ENCODE peak calls at places on chromosomes 11 and 22, in four cellular contexts. One of them, this sample, is unnamed.

GRCh38 chr11:530960-531825 is 4.2 kb downstream of the HRAS start:
- DNase-seq in SK-N-SH: no peak
- DNase-seq in GM12878: no peak
- DNase-seq in H1: peak; percentile 46
- DNase-seq in this sample: no peak

GRCh38 chr11:65503923-65504670 is 5.3 kb downstream of the MALAT1 start:
- DNase-seq in SK-N-SH: no peak
- DNase-seq in GM12878: no peak
- DNase-seq in H1: no peak
- DNase-seq in this sample: no peak

GRCh38 chr11:6962141-6962540 is 35.9 kb downstream of the ZNF215 start:
- DNase-seq in SK-N-SH: no peak
- DNase-seq in GM12878: no peak
- DNase-seq in H1: no peak
- DNase-seq in this sample: no peak

GRCh38 chr11:62044639-62045121 is 77.2 kb upstream of the FTH1 start:
- DNase-seq in SK-N-SH: no peak
- DNase-seq in GM12878: no peak
- DNase-seq in H1: no peak
- DNase-seq in this sample: no peak

GRCh38 chr22:35783943-35784614 is 66.4 kb downstream of the APOL5 start:
- DNase-seq in SK-N-SH: no peak
- DNase-seq in GM12878: no peak
- DNase-seq in H1: no peak
- DNase-seq in this sample: no peak

GRCh38 chr22:49694462-49695260 is 133.0 kb downstream of the BRD1 start:
- DNase-seq in SK-N-SH: no peak
- DNase-seq in GM12878: no peak
- DNase-seq in H1: no peak
- DNase-seq in this sample: no peak

GRCh38 chr11:8288824-8289223 is 25.1 kb upstream of the LMO1 start:
- DNase-seq in SK-N-SH: no peak
- DNase-seq in GM12878: no peak
- DNase-seq in H1: peak; percentile 30
- DNase-seq in this sample: no peak

GRCh38 chr11:20156280-20156875 is 3.9 kb downstream of the DBX1 start:
- DNase-seq in SK-N-SH: peak; percentile 24
- DNase-seq in GM12878: no peak
- DNase-seq in H1: peak; percentile 87
- DNase-seq in this sample: no peak

GRCh38 chr11:30608534-30608933 is 22.4 kb upstream of the MPPED2 start:
- DNase-seq in SK-N-SH: no peak
- DNase-seq in GM12878: no peak
- DNase-seq in H1: no peak
- DNase-seq in this sample: no peak

GRCh38 chr11:60756307-60757032 is at the start of gene MS4A15:
- DNase-seq in SK-N-SH: peak; percentile 57
- DNase-seq in GM12878: no peak
- DNase-seq in H1: no peak
- DNase-seq in this sample: peak; percentile 36

GRCh38 chr22:25663654-25664053 is 78.3 kb upstream of the MYO18B start:
- DNase-seq in SK-N-SH: no peak
- DNase-seq in GM12878: no peak
- DNase-seq in H1: no peak
- DNase-seq in this sample: peak; percentile 90

GRCh38 chr11:4195909-4196308 is 101.3 kb downstream of the RRM1 start:
- DNase-seq in SK-N-SH: no peak
- DNase-seq in GM12878: no peak
- DNase-seq in H1: no peak
- DNase-seq in this sample: no peak

GRCh38 chr11:46346886-46347636 is at the start of gene DGKZ:
- DNase-seq in SK-N-SH: peak; percentile 100
- DNase-seq in GM12878: no peak
- DNase-seq in H1: peak; percentile 98
- DNase-seq in this sample: peak; percentile 66

GRCh38 chr11:34558211-34558610 is 44.6 kb upstream of the ELF5 start:
- DNase-seq in SK-N-SH: no peak
- DNase-seq in GM12878: no peak
- DNase-seq in H1: no peak
- DNase-seq in this sample: no peak

GRCh38 chr22:33083212-33083611 is 25.0 kb upstream of the SYN3 start:
- DNase-seq in SK-N-SH: no peak
- DNase-seq in GM12878: peak; percentile 13
- DNase-seq in H1: no peak
- DNase-seq in this sample: no peak

GRCh38 chr11:37503411-37504065 is 905.5 kb upstream of the RAG2 start:
- DNase-seq in SK-N-SH: no peak
- DNase-seq in GM12878: no peak
- DNase-seq in H1: no peak
- DNase-seq in this sample: no peak

GRCh38 chr11:123018702-123019101 is 37.1 kb upstream of the BSX start:
- DNase-seq in SK-N-SH: no peak
- DNase-seq in GM12878: no peak
- DNase-seq in H1: no peak
- DNase-seq in this sample: no peak
- TF ChIP-seq TCF12 in SK-N-SH: no peak
- TF ChIP-seq TCF12 in GM12878: no peak
- TF ChIP-seq TCF12 in H1: no peak
- TF ChIP-seq TCF12 in this sample: no peak

GRCh38 chr22:27314276-27314807 is 487.2 kb downstream of the MN1 start:
- DNase-seq in SK-N-SH: no peak
- DNase-seq in GM12878: no peak
- DNase-seq in H1: no peak
- DNase-seq in this sample: no peak

GRCh38 chr22:27309713-27310112 is 491.8 kb downstream of the MN1 start:
- DNase-seq in SK-N-SH: no peak
- DNase-seq in GM12878: no peak
- DNase-seq in H1: no peak
- DNase-seq in this sample: no peak

GRCh38 chr22:27310966-27311665 is 490.4 kb downstream of the MN1 start:
- DNase-seq in SK-N-SH: no peak
- DNase-seq in GM12878: no peak
- DNase-seq in H1: peak; percentile 64
- DNase-seq in this sample: no peak

GRCh38 chr22:27312567-27313507 is 488.7 kb downstream of the MN1 start:
- DNase-seq in SK-N-SH: no peak
- DNase-seq in GM12878: no peak
- DNase-seq in H1: peak; percentile 51
- DNase-seq in this sample: no peak

GRCh38 chr22:27311666-27312566 is 489.6 kb downstream of the MN1 start:
- DNase-seq in SK-N-SH: no peak
- DNase-seq in GM12878: no peak
- DNase-seq in H1: peak; percentile 58
- DNase-seq in this sample: no peak
- H3K4me2 ChIP-seq in SK-N-SH: no peak overlapping the region
- H3K4me2 ChIP-seq in GM12878: no peak overlapping the region
- H3K4me2 ChIP-seq in H1: peak overlapping the region; percentile 61
- H3K4me2 ChIP-seq in this sample: no peak overlapping the region

GRCh38 chr22:36874309-36874696 is 13.5 kb downstream of the NCF4 start:
- DNase-seq in SK-N-SH: no peak
- DNase-seq in GM12878: no peak
- DNase-seq in H1: no peak
- DNase-seq in this sample: no peak

GRCh38 chr22:36874731-36875130 is 13.9 kb downstream of the NCF4 start:
- DNase-seq in SK-N-SH: no peak
- DNase-seq in GM12878: no peak
- DNase-seq in H1: no peak
- DNase-seq in this sample: no peak

GRCh38 chr22:36872084-36872483 is 11.3 kb downstream of the NCF4 start:
- DNase-seq in SK-N-SH: peak; percentile 3
- DNase-seq in GM12878: no peak
- DNase-seq in H1: no peak
- DNase-seq in this sample: no peak

GRCh38 chr22:36872866-36873498 is 12.2 kb downstream of the NCF4 start:
- DNase-seq in SK-N-SH: peak; percentile 1
- DNase-seq in GM12878: no peak
- DNase-seq in H1: no peak
- DNase-seq in this sample: no peak

DNA sequence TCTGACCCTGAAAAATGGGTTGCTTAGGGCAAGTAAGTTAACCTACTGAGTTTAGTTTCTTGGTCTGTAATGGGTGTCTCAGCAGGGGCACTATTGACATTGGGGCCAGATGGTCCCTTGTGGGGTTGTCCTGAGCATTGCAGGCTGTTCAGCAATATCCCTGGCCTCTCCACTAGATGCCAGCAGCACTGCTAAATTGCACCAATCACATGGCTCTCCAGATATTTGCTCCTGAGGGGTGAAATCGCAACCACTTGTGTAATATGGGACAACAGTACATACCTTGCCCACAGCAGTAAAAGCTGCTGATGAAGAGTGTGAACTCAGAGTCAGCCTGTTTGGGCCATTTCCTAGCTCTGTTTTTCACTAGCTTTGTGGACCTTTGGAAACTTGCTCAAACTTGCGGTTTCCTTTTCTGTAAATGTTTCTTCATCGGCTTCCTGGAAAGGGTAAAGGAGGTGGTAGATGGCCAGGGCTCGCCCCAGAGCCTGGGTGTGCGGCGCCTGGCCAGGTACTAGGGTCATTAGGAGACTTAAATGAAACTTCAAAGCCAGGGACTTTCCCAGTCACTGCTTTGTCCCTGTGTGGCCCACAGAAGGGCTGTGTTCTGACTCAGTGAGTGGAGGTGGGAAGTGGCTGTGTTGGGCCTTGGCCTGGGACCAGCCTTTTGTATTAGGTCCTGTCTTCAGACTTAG is 13.0 kb downstream of the NCF4 start:
- DNase-seq in SK-N-SH: peak; percentile 62
- DNase-seq in GM12878: peak; percentile 69
- DNase-seq in H1: no peak
- DNase-seq in this sample: peak; percentile 62
- TF ChIP-seq TCF12 in SK-N-SH: no peak
- TF ChIP-seq TCF12 in GM12878: no peak
- TF ChIP-seq TCF12 in H1: peak; percentile 64
- TF ChIP-seq TCF12 in this sample: no peak

GRCh38 chr22:19241593-19241906 is 50.0 kb downstream of the CLTCL1 start:
- DNase-seq in SK-N-SH: no peak
- DNase-seq in GM12878: no peak
- DNase-seq in H1: no peak
- DNase-seq in this sample: no peak
- H3K4me2 ChIP-seq in SK-N-SH: no peak overlapping the region
- H3K4me2 ChIP-seq in GM12878: no peak overlapping the region
- H3K4me2 ChIP-seq in H1: no peak overlapping the region
- H3K4me2 ChIP-seq in this sample: no peak overlapping the region

GRCh38 chr22:20396639-20397038 is 2.7 kb downstream of the ZNF74 start:
- DNase-seq in SK-N-SH: no peak
- DNase-seq in GM12878: peak; percentile 19
- DNase-seq in H1: no peak
- DNase-seq in this sample: no peak
- TF ChIP-seq TCF12 in SK-N-SH: no peak
- TF ChIP-seq TCF12 in GM12878: no peak
- TF ChIP-seq TCF12 in H1: no peak
- TF ChIP-seq TCF12 in this sample: no peak

DNA sequence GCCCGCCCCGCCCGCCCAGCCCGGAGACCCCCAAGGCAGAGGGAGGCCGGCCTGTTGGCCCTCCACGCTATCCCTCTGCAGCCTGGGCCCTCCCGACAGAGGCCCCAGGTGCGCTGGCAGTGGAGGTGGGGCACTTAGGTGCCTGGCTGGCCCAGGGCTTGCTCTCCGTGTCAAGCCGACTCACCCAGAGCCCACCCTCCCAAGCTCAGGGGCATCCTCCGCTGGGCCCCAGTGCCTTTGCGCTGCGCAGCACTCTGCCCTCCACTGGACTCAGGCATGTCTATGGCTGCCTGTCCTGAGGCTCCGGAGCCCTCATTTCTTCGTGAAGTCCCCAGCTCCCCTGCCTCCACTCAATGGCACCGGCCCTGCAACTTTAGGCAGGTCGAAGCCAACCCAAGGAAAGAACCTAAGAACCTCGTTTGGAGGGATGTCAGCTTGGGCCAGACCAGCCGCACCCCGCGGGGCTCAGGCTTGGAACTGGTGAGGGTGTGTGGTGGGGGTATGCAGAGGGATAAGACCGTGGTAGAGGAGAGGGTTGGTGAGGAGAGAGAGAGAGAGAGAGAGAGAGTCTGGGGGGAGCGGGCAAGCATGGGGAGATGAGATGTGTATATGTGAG is 6.1 kb downstream of the SMIM45 start:
- DNase-seq in SK-N-SH: no peak
- DNase-seq in GM12878: no peak
- DNase-seq in H1: no peak
- DNase-seq in this sample: no peak
- H3K4me2 ChIP-seq in SK-N-SH: no peak overlapping the region
- H3K4me2 ChIP-seq in GM12878: peak overlapping the region; percentile 69
- H3K4me2 ChIP-seq in H1: peak overlapping the region; percentile 85
- H3K4me2 ChIP-seq in this sample: peak overlapping the region; percentile 68

DNA sequence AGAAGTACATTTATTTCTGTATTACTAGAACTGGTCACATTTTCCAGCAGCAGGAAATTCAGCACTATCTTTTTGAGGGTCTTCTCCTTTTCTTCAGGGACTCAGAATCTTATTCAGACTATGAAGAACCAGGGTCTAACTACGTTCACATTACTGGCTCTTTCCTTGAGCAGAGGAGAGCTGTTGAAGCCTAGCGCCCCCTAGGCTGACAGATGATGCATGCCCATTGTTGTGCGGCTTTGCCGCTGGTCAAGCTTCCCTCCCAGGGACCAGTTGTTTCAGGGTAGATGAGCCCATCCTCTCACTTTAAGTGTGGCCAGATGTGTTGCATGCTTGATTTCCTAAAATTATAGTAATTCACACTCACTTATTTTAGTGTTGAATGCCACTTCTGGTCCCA is 168.2 kb upstream of the PDGFD start:
- DNase-seq in SK-N-SH: no peak
- DNase-seq in GM12878: no peak
- DNase-seq in H1: peak; percentile 80
- DNase-seq in this sample: peak; percentile 5
- TF ChIP-seq TCF12 in SK-N-SH: no peak
- TF ChIP-seq TCF12 in GM12878: no peak
- TF ChIP-seq TCF12 in H1: no peak
- TF ChIP-seq TCF12 in this sample: no peak

GRCh38 chr11:86596861-86597632 is 75.4 kb downstream of the ME3 start:
- DNase-seq in SK-N-SH: no peak
- DNase-seq in GM12878: no peak
- DNase-seq in H1: no peak
- DNase-seq in this sample: no peak
- H3K4me2 ChIP-seq in SK-N-SH: no peak overlapping the region
- H3K4me2 ChIP-seq in GM12878: no peak overlapping the region
- H3K4me2 ChIP-seq in H1: no peak overlapping the region
- H3K4me2 ChIP-seq in this sample: no peak overlapping the region

This sample was measured in HepG2.